ENCODE peak calls at places on chromosome 6, in eight cellular contexts. Y is lower leg skin, Q is fibroblast of the aortic adventitia, W is Peyer's patch, X is brain microvascular endothelial cell, B is DND-41, C is uterus, L is mammary epithelial cell. U is an unnamed sample.

GRCh38 chr6:165218816-165219215 is 90.6 kb downstream of the C6orf118 start:
- DNase-seq in Y (no peak), Q (peak; percentile 35), W (no peak), X (no peak), B (no peak), C (no peak), L (peak; percentile 1), U (no peak)

GRCh38 chr6:116369540-116370327 is 1.0 kb upstream of the DSE start:
- DNase-seq in Y (no peak), Q (peak; percentile 13), W (no peak), X (no peak), B (no peak), C (no peak), L (no peak), U (peak; percentile 52)

GRCh38 chr6:7921582-7922199 is 11.1 kb upstream of the TXNDC5 start:
- DNase-seq in Y (no peak), Q (peak; percentile 49), W (no peak), X (no peak), B (no peak), C (no peak), L (no peak), U (no peak)

GRCh38 chr6:54873589-54873988 is 27.0 kb downstream of the FAM83B start:
- DNase-seq in Y (no peak), Q (no peak), W (no peak), X (no peak), B (no peak), C (no peak), L (no peak), U (no peak)

GRCh38 chr6:16488813-16489212 is 250.4 kb downstream of the GMPR start:
- DNase-seq in Y (no peak), Q (no peak), W (no peak), X (no peak), B (no peak), C (no peak), L (no peak), U (no peak)

GRCh38 chr6:135995160-135995898 is 143.8 kb downstream of the PDE7B start:
- DNase-seq in Y (no peak), Q (peak; percentile 85), W (no peak), X (peak; percentile 76), B (no peak), C (no peak), L (peak; percentile 62), U (no peak)

GRCh38 chr6:139640453-139640852 is 266.0 kb upstream of the CITED2 start:
- DNase-seq in Y (no peak), Q (no peak), W (no peak), X (peak; percentile 18), B (no peak), C (no peak), L (no peak), U (peak; percentile 55)

GRCh38 chr6:142387997-142388815 is 86.4 kb downstream of the ADGRG6 start:
- DNase-seq in Y (no peak), Q (peak; percentile 81), W (no peak), X (peak; percentile 43), B (no peak), C (no peak), L (peak; percentile 16), U (peak; percentile 27)

GRCh38 chr6:146871613-146872465 is 273.1 kb downstream of the ADGB start:
- DNase-seq in Y (no peak), Q (no peak), W (no peak), X (no peak), B (no peak), C (no peak), L (no peak), U (no peak)

GRCh38 chr6:41939091-41939847 is 2.3 kb downstream of the CCND3 start:
- DNase-seq in Y (peak; percentile 89), Q (peak; percentile 52), W (no peak), X (no peak), B (peak; percentile 85), C (peak; percentile 60), L (no peak), U (no peak)

GRCh38 chr6:89475634-89476033 is 42.7 kb downstream of the ANKRD6 start:
- DNase-seq in Y (no peak), Q (peak; percentile 37), W (no peak), X (peak; percentile 29), B (peak; percentile 64), C (no peak), L (peak; percentile 35), U (peak; percentile 26)

GRCh38 chr6:158002951-158003853 is 21.5 kb downstream of the SYNJ2 start:
- DNase-seq in Y (no peak), Q (peak; percentile 93), W (no peak), X (peak; percentile 97), B (peak; percentile 67), C (peak; percentile 80), L (peak; percentile 71), U (peak; percentile 17)

GRCh38 chr6:75207211-75207984 is 1.5 kb upstream of the COL12A1 start:
- DNase-seq in Y (no peak), Q (peak; percentile 32), W (no peak), X (no peak), B (no peak), C (peak; percentile 39), L (no peak), U (no peak)

GRCh38 chr6:32255212-32256153 is 31.6 kb upstream of the NOTCH4 start:
- DNase-seq in Y (peak; percentile 93), Q (peak; percentile 94), W (peak; percentile 55), X (peak; percentile 86), B (no peak), C (peak; percentile 83), L (peak; percentile 81), U (peak; percentile 79)

GRCh38 chr6:32249262-32249661 is 25.4 kb upstream of the NOTCH4 start:
- DNase-seq in Y (no peak), Q (no peak), W (no peak), X (no peak), B (no peak), C (no peak), L (no peak), U (no peak)

GRCh38 chr6:32252326-32253009 is 28.6 kb upstream of the NOTCH4 start:
- DNase-seq in Y (no peak), Q (no peak), W (no peak), X (no peak), B (no peak), C (no peak), L (no peak), U (peak; percentile 55)

DNA sequence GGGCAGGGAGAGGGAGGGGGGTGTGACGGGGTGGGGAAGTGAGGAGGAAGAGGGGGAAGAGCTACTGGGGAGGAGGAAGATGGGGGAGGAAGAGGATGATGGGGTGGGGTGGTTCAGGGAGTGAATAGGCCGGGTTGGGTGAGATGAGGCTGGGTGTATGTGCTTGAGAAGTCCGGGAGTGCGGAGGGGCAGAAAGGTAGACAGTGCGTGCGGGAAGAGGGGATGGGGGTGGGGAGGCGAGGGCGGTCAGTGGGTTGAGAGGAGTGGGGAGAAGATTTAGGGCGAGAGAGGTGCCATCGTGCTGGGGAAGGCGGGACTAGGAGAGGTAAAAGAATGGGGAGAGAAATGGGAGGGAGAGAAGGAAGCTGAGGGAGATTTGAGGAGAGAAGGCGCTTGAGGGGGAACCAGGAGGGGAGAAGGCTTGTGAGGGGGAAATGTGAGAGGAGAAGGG is 30.9 kb upstream of the NOTCH4 start:
- DNase-seq in Y (no peak), Q (no peak), W (no peak), X (no peak), B (no peak), C (no peak), L (no peak), U (no peak)
- H3K4me3 ChIP-seq in Y (no peak overlapping the region), Q (peak overlapping the region; percentile 55), W (peak overlapping the region; percentile 31), X (peak overlapping the region; percentile 48), B (no peak overlapping the region), C (peak overlapping the region; percentile 41), L (peak overlapping the region; percentile 32), U (no peak overlapping the region)

GRCh38 chr6:1596088-1596852 is 13.4 kb upstream of the FOXC1 start:
- DNase-seq in Y (no peak), Q (peak; percentile 60), W (peak; percentile 73), X (no peak), B (peak; percentile 69), C (peak; percentile 57), L (peak; percentile 43), U (peak; percentile 67)
- TF ChIP-seq CTCF in Y (no peak), Q (peak; percentile 91), W (peak; percentile 92), X (peak; percentile 91), B (peak; percentile 94), C (peak; percentile 89), L (peak; percentile 65), U (peak; percentile 90)

DNA sequence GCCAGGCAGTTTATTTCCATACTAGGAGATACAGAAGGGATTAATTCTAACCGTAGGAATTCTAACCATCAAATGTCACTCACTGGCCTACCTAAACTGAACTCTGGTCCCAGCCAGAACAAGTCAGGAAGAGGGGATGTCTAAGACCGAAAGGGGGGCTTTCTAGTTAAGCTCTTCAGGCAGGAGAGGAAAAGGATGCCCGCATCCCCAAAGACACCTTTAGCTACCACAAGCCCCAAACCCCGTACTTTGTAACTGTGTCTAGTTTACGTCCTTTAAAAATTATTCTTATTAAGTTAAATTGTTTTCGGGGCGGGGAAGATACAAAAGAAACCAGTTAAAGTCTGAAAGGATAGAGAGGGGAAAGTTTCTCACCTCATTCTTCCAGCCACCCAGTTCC is 1.2 kb upstream of the ZNF76 start:
- DNase-seq in Y (peak; percentile 63), Q (no peak), W (no peak), X (no peak), B (no peak), C (no peak), L (no peak), U (no peak)
- H3K4me3 ChIP-seq in Y (no peak overlapping the region), Q (peak overlapping the region; percentile 92), W (peak overlapping the region; percentile 96), X (peak overlapping the region; percentile 97), B (peak overlapping the region; percentile 87), C (peak overlapping the region; percentile 86), L (peak overlapping the region; percentile 63), U (peak overlapping the region; percentile 79)

GRCh38 chr6:79077680-79078056 is 386 bp downstream of the PHIP start:
- DNase-seq in Y (no peak), Q (no peak), W (no peak), X (no peak), B (no peak), C (no peak), L (no peak), U (no peak)

GRCh38 chr6:79076160-79076559 is 1.9 kb downstream of the PHIP start:
- DNase-seq in Y (no peak), Q (peak; percentile 33), W (no peak), X (no peak), B (no peak), C (no peak), L (peak; percentile 30), U (peak; percentile 17)

GRCh38 chr6:79079425-79080130 is 1.5 kb upstream of the PHIP start:
- DNase-seq in Y (no peak), Q (peak; percentile 49), W (no peak), X (no peak), B (no peak), C (no peak), L (no peak), U (no peak)

GRCh38 chr6:79078057-79078969 is at the start of gene PHIP:
- DNase-seq in Y (peak; percentile 99), Q (peak; percentile 97), W (peak; percentile 95), X (peak; percentile 97), B (peak; percentile 93), C (peak; percentile 91), L (peak; percentile 96), U (peak; percentile 98)

DNA sequence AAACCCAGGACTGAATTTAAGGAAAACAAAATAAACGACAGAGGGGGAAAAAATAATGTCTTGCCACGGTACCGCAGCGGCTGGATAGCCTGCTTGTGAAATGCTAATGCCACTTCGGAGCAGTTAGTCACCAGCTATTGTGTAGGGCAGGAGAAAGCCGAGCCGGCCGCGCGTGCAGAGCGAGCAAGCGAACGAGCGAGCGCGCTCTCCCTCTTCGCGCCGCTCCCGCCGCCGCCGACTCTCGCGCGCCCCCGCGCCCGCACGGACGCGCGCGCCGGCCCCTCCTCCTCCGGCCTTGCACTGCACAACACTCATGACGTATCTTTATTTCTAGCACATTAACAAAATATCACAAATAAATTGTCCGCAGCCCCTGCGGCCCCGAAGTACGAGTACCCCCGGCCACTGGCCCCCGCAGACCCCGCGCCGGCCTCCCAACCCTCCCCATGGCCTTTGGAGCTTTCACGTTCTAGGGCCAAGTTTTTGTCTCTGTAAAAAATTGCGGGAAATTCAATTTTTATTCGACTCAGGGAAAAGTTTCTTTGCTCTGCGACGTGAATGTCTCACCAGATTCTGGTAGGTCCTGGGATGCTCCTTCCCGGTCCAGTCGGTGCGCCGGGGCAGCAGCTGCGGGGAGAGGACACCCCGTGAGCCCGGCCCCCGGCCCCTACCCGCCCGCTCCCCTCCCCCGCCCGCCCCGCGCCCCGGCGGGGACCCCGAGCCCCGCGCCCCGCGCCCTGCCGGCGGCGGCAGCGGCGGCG is 993 bp downstream of the PHIP start:
- DNase-seq in Y (peak; percentile 97), Q (peak; percentile 91), W (peak; percentile 93), X (peak; percentile 96), B (peak; percentile 88), C (peak; percentile 89), L (peak; percentile 91), U (peak; percentile 94)
- TF ChIP-seq CTCF in Y (no peak), Q (no peak), W (no peak), X (no peak), B (no peak), C (no peak), L (no peak), U (no peak)